ENCODE peak calls at places on chromosomes 4 and X, in five cellular contexts. J is heart left ventricle, M is breast epithelium, G is testis, K is A549. O is an unnamed sample.

GRCh38 chr4:107548211-107548905 is 171.7 kb downstream of the PAPSS1 start:
- DNase-seq in G (no peak), K (no peak), J (no peak), M (no peak), O (no peak)

GRCh38 chrX:23786268-23786815 is 3.4 kb downstream of the SAT1 start:
- DNase-seq in G (no peak), J (no peak), K (peak; percentile 60), M (no peak), O (no peak)

GRCh38 chr4:110163327-110164070 is 34.9 kb downstream of the ELOVL6 start:
- DNase-seq in G (no peak), M (no peak), J (no peak), K (peak; percentile 42), O (no peak)

GRCh38 chrX:46770817-46771163 is 11.9 kb upstream of the SLC9A7 start:
- DNase-seq in K (peak; percentile 58), G (no peak), J (no peak), M (no peak), O (no peak)

GRCh38 chr4:107017681-107018321 is 18.3 kb downstream of the DKK2 start:
- DNase-seq in M (no peak), J (no peak), K (no peak), G (no peak), O (no peak)

GRCh38 chr4:18536420-18536819 is 514.9 kb upstream of the LCORL start:
- DNase-seq in G (no peak), M (no peak), J (no peak), K (no peak), O (no peak)

GRCh38 chr4:158750379-158750778 is 18.4 kb upstream of the FNIP2 start:
- DNase-seq in M (no peak), K (no peak), J (no peak), G (no peak), O (no peak)

GRCh38 chr4:10296730-10297129 is 160.5 kb downstream of the ZNF518B start:
- DNase-seq in J (no peak), K (no peak), G (peak; percentile 36), M (peak; percentile 78), O (no peak)

GRCh38 chrX:9884031-9884779 is 83.0 kb upstream of the CLDN34 start:
- DNase-seq in G (no peak), M (no peak), K (no peak), J (no peak), O (no peak)

GRCh38 chr4:151114986-151115385 is 15.6 kb downstream of the RPS3A start:
- DNase-seq in K (no peak), G (no peak), J (no peak), M (no peak), O (no peak)

GRCh38 chrX:10076765-10077164 is 80.0 kb upstream of the CLCN4 start:
- DNase-seq in J (no peak), M (no peak), G (no peak), K (no peak), O (no peak)

GRCh38 chrX:46710927-46711623 is 47.8 kb downstream of the SLC9A7 start:
- DNase-seq in K (no peak), J (no peak), M (no peak), G (no peak), O (no peak)

GRCh38 chrX:12210921-12211320 is 72.6 kb downstream of the FRMPD4 start:
- DNase-seq in M (no peak), K (peak; percentile 20), G (no peak), J (no peak), O (no peak)

GRCh38 chr4:73676881-73677323 is 56.7 kb upstream of the RASSF6 start:
- DNase-seq in J (no peak), G (peak; percentile 23), M (no peak), K (peak; percentile 51), O (no peak)

GRCh38 chrX:65587616-65588526 is 53.3 kb upstream of the LAS1L start:
- DNase-seq in M (peak; percentile 72), G (peak; percentile 77), J (peak; percentile 73), K (peak; percentile 8), O (peak; percentile 62)

GRCh38 chrX:153578200-153578835 is 20.6 kb downstream of the CCNQ start:
- DNase-seq in G (no peak), J (no peak), M (no peak), K (no peak), O (no peak)

GRCh38 chrX:49166914-49167739 is 4.6 kb downstream of the MAGIX start:
- DNase-seq in M (peak; percentile 72), K (no peak), G (peak; percentile 38), J (peak; percentile 80), O (peak; percentile 28)

GRCh38 chrX:39931554-39932282 is 166.0 kb downstream of the BCOR start:
- DNase-seq in G (no peak), M (no peak), J (no peak), K (no peak), O (no peak)

GRCh38 chr4:134807231-134807745 is 605.7 kb upstream of the PABPC4L start:
- DNase-seq in M (no peak), G (no peak), K (no peak), J (no peak), O (no peak)

GRCh38 chrX:54820737-54821136 is 13.2 kb downstream of the MAGED2 start:
- DNase-seq in M (no peak), K (no peak), G (no peak), J (no peak), O (no peak)

GRCh38 chr4:109444182-109444844 is 10.7 kb downstream of the SEC24B start:
- DNase-seq in M (no peak), J (no peak), G (no peak), K (no peak), O (no peak)

GRCh38 chr4:139844459-139845036 is 178.9 kb downstream of the MGST2 start:
- DNase-seq in M (peak; percentile 34), J (no peak), K (no peak), G (no peak), O (no peak)

GRCh38 chrX:7972586-7972985 is 45.4 kb upstream of the PNPLA4 start:
- DNase-seq in G (peak; percentile 26), K (no peak), J (no peak), M (no peak), O (no peak)

GRCh38 chrX:10597871-10598270 is 22.5 kb downstream of the MID1 start:
- DNase-seq in M (no peak), G (no peak), K (peak; percentile 67), J (peak; percentile 22), O (no peak)

GRCh38 chrX:151227637-151228036 is 51.3 kb downstream of the GPR50 start:
- DNase-seq in J (no peak), K (no peak), G (no peak), M (no peak), O (no peak)

GRCh38 chr4:103018391-103019318 is 850 bp downstream of the SLC9B1 start:
- DNase-seq in K (peak; percentile 36), G (peak; percentile 49), J (no peak), M (peak; percentile 46), O (peak; percentile 51)

GRCh38 chr4:37793562-37793961 is 32.9 kb upstream of the PGM2 start:
- DNase-seq in K (peak; percentile 17), G (no peak), M (no peak), J (no peak), O (peak; percentile 21)

GRCh38 chr4:37797923-37798322 is 28.6 kb upstream of the PGM2 start:
- DNase-seq in G (no peak), M (no peak), K (no peak), J (no peak), O (no peak)

GRCh38 chr4:37794046-37794445 is 32.4 kb upstream of the PGM2 start:
- DNase-seq in K (no peak), M (no peak), G (no peak), J (no peak), O (no peak)

GRCh38 chr4:37798616-37799015 is 27.9 kb upstream of the PGM2 start:
- DNase-seq in K (no peak), G (no peak), J (no peak), M (no peak), O (no peak)

DNA sequence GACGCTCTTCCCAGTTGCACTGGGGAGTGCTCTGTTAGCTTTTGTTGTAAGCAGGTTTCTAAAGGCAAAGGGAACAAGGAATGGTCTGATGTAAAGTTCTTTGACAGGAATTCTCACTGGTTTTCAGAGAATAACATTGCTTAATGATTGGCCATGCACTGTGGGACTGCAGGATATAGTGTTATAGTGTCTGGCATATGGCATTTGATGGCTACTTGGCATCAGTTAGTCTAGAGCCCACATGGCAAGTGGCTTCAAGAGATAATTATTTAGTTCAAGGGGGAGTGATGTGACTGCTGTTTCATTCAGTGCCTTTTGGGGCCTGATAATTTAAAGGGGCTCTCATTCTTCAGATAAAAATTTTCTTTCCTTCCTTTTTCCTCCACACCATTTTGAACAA is 30.7 kb upstream of the PGM2 start:
- DNase-seq in J (no peak), G (no peak), K (no peak), M (no peak), O (no peak)
- TF ChIP-seq POLR2A in J (no peak), G (no peak), K (no peak), M (no peak), O (no peak)

GRCh38 chr4:992297-993110 is 700 bp downstream of the SLC26A1 start:
- DNase-seq in J (no peak), G (no peak), M (peak; percentile 69), K (peak; percentile 74), O (peak; percentile 93)
- TF ChIP-seq POLR2A in J (no peak), G (no peak), M (no peak), K (no peak), O (peak; percentile 69)

GRCh38 chr4:185311113-185311888 is 84.4 kb downstream of the LRP2BP start:
- DNase-seq in G (no peak), K (no peak), J (no peak), M (no peak), O (no peak)

GRCh38 chr4:185312699-185313098 is 83.0 kb downstream of the LRP2BP start:
- DNase-seq in G (no peak), J (no peak), K (no peak), M (no peak), O (no peak)

GRCh38 chr4:185307136-185307950 is 88.4 kb downstream of the LRP2BP start:
- DNase-seq in K (no peak), M (no peak), J (no peak), G (no peak), O (peak; percentile 40)

GRCh38 chr4:185305979-185306442 is 89.7 kb downstream of the LRP2BP start:
- DNase-seq in J (no peak), K (peak; percentile 13), G (no peak), M (no peak), O (no peak)

DNA sequence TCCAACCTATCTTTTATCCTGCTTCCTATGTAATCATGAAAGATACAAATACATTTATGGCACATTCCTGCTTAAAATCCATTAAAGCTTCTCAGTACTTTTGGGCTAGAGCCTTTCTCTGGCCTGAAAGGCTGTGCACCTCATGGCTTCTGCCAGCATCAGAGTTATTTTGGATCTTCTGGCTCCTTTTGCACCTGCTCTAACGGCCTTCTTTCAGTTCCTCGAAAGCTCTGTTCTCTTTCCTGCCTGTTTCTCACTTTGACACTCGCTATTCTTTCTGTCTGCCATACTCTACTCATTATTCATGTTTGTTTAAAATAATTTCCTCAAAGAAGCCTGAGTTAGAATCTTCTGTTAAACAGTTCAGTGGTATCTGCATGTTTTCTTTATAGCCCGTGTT is 86.0 kb downstream of the LRP2BP start:
- DNase-seq in K (no peak), G (no peak), M (no peak), J (no peak), O (no peak)
- TF ChIP-seq POLR2A in K (no peak), G (no peak), M (no peak), J (no peak), O (no peak)

GRCh38 chr4:152679414-152680281 is at the start of gene TMEM154:
- DNase-seq in M (peak; percentile 61), K (peak; percentile 1), J (peak; percentile 56), G (peak; percentile 42), O (peak; percentile 55)
- TF ChIP-seq POLR2A in M (no peak), K (no peak), J (no peak), G (no peak), O (peak; percentile 49)

GRCh38 chrX:110002300-110003166 is at the start of gene TMEM164:
- DNase-seq in J (peak; percentile 89), G (peak; percentile 79), M (peak; percentile 56), K (peak; percentile 80), O (peak; percentile 82)
- TF ChIP-seq POLR2A in J (no peak), G (no peak), M (no peak), K (peak; percentile 83), O (peak; percentile 12)